ENCODE peak calls at places on chromosomes 3 and 15, in eight cellular contexts. L, C, J, P, Q, T, F and A are unnamed samples. For H3K4me1, the result is how much of the 10 kb centered on the place peaks cover.

GRCh38 chr15:74901612-74902063 is 5.0 kb downstream of the FAM219B start:
- DNase-seq in C (peak), L (peak), J (no peak), F (peak), P (peak), T (peak), Q (no peak), A (peak)

GRCh38 chr15:80801891-80802680 is 22.9 kb downstream of the CEMIP start:
- DNase-seq in Q (no peak), C (no peak), L (no peak), P (peak), F (no peak), J (no peak), T (no peak), A (no peak)

GRCh38 chr3:114904633-114905032 is 242.5 kb downstream of the ZBTB20 start:
- DNase-seq in L (no peak), C (no peak), J (no peak), F (no peak), Q (no peak), T (no peak), P (no peak), A (no peak)

GRCh38 chr3:189099031-189099471 is 72.7 kb upstream of the TPRG1 start:
- DNase-seq in P (peak), C (no peak), J (no peak), L (no peak), Q (peak), F (no peak), T (peak), A (peak)

GRCh38 chr3:61564405-61565059 is 3.2 kb downstream of the PTPRG start:
- DNase-seq in F (peak), L (no peak), T (peak), P (peak), C (no peak), Q (peak), J (no peak), A (peak)

GRCh38 chr3:194294199-194294887 is 56.8 kb downstream of the CPN2 start:
- DNase-seq in Q (peak), J (no peak), T (peak), F (no peak), C (no peak), P (no peak), L (no peak), A (no peak)

GRCh38 chr15:56871180-56871579 is 47.3 kb upstream of the TCF12 start:
- DNase-seq in J (no peak), L (peak), T (no peak), Q (no peak), P (no peak), C (peak), F (no peak), A (no peak)

GRCh38 chr3:196620228-196620627 is 19.3 kb upstream of the NRROS start:
- DNase-seq in L (no peak), J (no peak), T (peak), C (no peak), F (peak), P (peak), Q (peak), A (no peak)

GRCh38 chr15:62896969-62897486 is 145.5 kb upstream of the TPM1 start:
- DNase-seq in J (no peak), Q (peak), P (peak), L (peak), T (peak), C (peak), F (peak), A (peak)

GRCh38 chr3:10445561-10445960 is 59.8 kb downstream of the ATP2B2 start:
- DNase-seq in P (no peak), L (no peak), T (no peak), Q (no peak), J (no peak), C (no peak), F (no peak), A (no peak)

GRCh38 chr3:66483006-66483928 is 17.6 kb downstream of the LRIG1 start:
- DNase-seq in Q (no peak), J (no peak), P (peak), F (no peak), C (no peak), T (peak), L (no peak), A (peak)

GRCh38 chr3:161914703-161915102 is 418.1 kb downstream of the OTOL1 start:
- DNase-seq in Q (no peak), T (peak), L (no peak), J (no peak), F (no peak), C (peak), P (peak), A (peak)

GRCh38 chr3:168884353-168884903 is 779.1 kb downstream of the MECOM start:
- DNase-seq in F (no peak), J (no peak), L (no peak), T (no peak), C (no peak), Q (no peak), P (peak), A (peak)

GRCh38 chr3:61299343-61299742 is 48.1 kb upstream of the FHIT start:
- DNase-seq in P (no peak), F (no peak), L (no peak), T (no peak), J (no peak), C (peak), Q (no peak), A (no peak)

GRCh38 chr3:126817781-126818180 is 113.7 kb downstream of the CHCHD6 start:
- DNase-seq in J (no peak), F (no peak), P (no peak), T (no peak), Q (no peak), L (no peak), C (peak), A (no peak)

GRCh38 chr3:122786067-122786466 is 7.6 kb downstream of the HSPBAP1 start:
- DNase-seq in F (no peak), J (no peak), T (no peak), L (no peak), C (peak), P (no peak), Q (no peak), A (no peak)

GRCh38 chr3:111956995-111957736 is 21.7 kb upstream of the ABHD10 start:
- DNase-seq in P (no peak), T (no peak), L (no peak), C (no peak), F (no peak), J (no peak), Q (no peak), A (no peak)

GRCh38 chr3:152564454-152564853 is 270.5 kb upstream of the P2RY1 start:
- DNase-seq in J (no peak), Q (no peak), T (no peak), C (no peak), P (no peak), L (no peak), F (no peak), A (no peak)

GRCh38 chr3:187738089-187738399 is 7.2 kb downstream of the BCL6 start:
- DNase-seq in C (no peak), F (no peak), J (no peak), Q (no peak), T (no peak), L (no peak), P (no peak), A (no peak)
- H3K4me1 ChIP-seq in C (half or more), F (half or more), J (under half), Q (half or more), T (under half), L (under half), P (under half), A (under half)

DNA sequence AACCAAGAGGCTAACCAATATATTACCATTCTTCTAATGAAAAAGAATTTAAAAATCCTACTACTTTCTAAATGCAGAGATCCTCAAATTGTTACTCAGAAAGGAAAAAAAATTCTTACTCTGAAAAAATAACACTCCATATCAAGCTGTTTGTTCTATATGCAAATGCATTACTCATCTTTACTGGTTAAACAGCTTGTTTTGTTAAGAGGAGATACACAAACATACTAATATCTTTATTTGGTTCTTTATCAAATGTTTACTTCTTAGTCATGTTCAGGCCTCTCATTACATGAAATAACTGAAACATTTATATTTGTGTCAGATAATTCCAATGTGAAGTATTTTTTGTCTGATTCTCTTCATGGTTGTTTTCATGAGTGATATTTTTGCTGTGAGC is 146.8 kb downstream of the PCCB start:
- DNase-seq in T (no peak), J (no peak), C (no peak), L (no peak), F (no peak), P (no peak), Q (no peak), A (no peak)
- TF ChIP-seq EP300 in T (no peak), J (no peak), C (no peak), L (no peak), F (no peak), P (no peak), Q (no peak), A (no peak)

GRCh38 chr3:53234841-53235232 is 21.0 kb downstream of the TKT start:
- DNase-seq in C (no peak), P (no peak), L (no peak), Q (no peak), F (no peak), T (no peak), J (no peak), A (no peak)

GRCh38 chr3:53234130-53234840 is 21.5 kb downstream of the TKT start:
- DNase-seq in C (no peak), F (no peak), P (no peak), L (no peak), Q (no peak), T (no peak), J (no peak), A (no peak)

GRCh38 chr3:53231532-53232511 is 24.0 kb downstream of the TKT start:
- DNase-seq in C (no peak), Q (no peak), J (no peak), F (no peak), L (no peak), P (no peak), T (no peak), A (no peak)

GRCh38 chr3:53230789-53231188 is 25.0 kb downstream of the TKT start:
- DNase-seq in T (no peak), C (no peak), P (no peak), Q (no peak), L (no peak), F (no peak), J (no peak), A (no peak)

GRCh38 chr3:53232641-53233377 is 23.0 kb downstream of the TKT start:
- DNase-seq in P (no peak), C (no peak), F (no peak), L (no peak), Q (no peak), T (no peak), J (no peak), A (no peak)
- H3K4me1 ChIP-seq in P (under half), C (under half), F (under half), L (half or more), Q (under half), T (under half), J (under half), A (under half)

GRCh38 chr3:146577662-146578061 is 27.5 kb downstream of the PLSCR5 start:
- DNase-seq in P (peak), L (no peak), J (no peak), F (peak), C (peak), T (no peak), Q (no peak), A (no peak)
- TF ChIP-seq EP300 in P (no peak), L (no peak), J (no peak), F (no peak), C (no peak), T (no peak), Q (no peak), A (no peak)